ENCODE peak calls at places on chromosomes 13 and 19, in five cellular contexts. One of them, this sample, is unnamed.
A peak's percentile ranks its signal among the peaks of the same experiment; 100 is the strongest.

GRCh38 chr19:45224645-45225044 is 20.6 kb downstream of the EXOC3L2 start:
- DNase-seq in ascending aorta: no peak
- DNase-seq in psoas muscle: no peak
- DNase-seq in aorta: no peak
- DNase-seq in CD8-positive, alpha-beta T cell: no peak
- DNase-seq in this sample: no peak

GRCh38 chr19:49118565-49119410 is at the start of gene C19orf73:
- DNase-seq in ascending aorta: peak; percentile 81
- DNase-seq in psoas muscle: peak; percentile 98
- DNase-seq in aorta: peak; percentile 98
- DNase-seq in CD8-positive, alpha-beta T cell: peak; percentile 94
- DNase-seq in this sample: peak; percentile 96

GRCh38 chr19:38693380-38694223 is 46.2 kb downstream of the ACTN4 start:
- DNase-seq in ascending aorta: no peak
- DNase-seq in psoas muscle: no peak
- DNase-seq in aorta: no peak
- DNase-seq in CD8-positive, alpha-beta T cell: peak; percentile 22
- DNase-seq in this sample: no peak

GRCh38 chr19:15812059-15812722 is 3.3 kb downstream of the OR10H1 start:
- DNase-seq in ascending aorta: no peak
- DNase-seq in psoas muscle: no peak
- DNase-seq in aorta: no peak
- DNase-seq in CD8-positive, alpha-beta T cell: peak; percentile 16
- DNase-seq in this sample: no peak

GRCh38 chr19:50414850-50415660 is 3.7 kb upstream of the SPIB start:
- DNase-seq in ascending aorta: no peak
- DNase-seq in psoas muscle: peak; percentile 87
- DNase-seq in aorta: peak; percentile 94
- DNase-seq in CD8-positive, alpha-beta T cell: peak; percentile 63
- DNase-seq in this sample: peak; percentile 85

GRCh38 chr19:37078717-37079032 is 442 bp downstream of the ZNF420 start:
- DNase-seq in ascending aorta: no peak
- DNase-seq in psoas muscle: no peak
- DNase-seq in aorta: no peak
- DNase-seq in CD8-positive, alpha-beta T cell: no peak
- DNase-seq in this sample: no peak

GRCh38 chr13:102316732-102317131 is 85.1 kb downstream of the FGF14 start:
- DNase-seq in ascending aorta: no peak
- DNase-seq in psoas muscle: no peak
- DNase-seq in aorta: no peak
- DNase-seq in CD8-positive, alpha-beta T cell: no peak
- DNase-seq in this sample: no peak

GRCh38 chr13:74040200-74040599 is 94.0 kb downstream of the KLF12 start:
- DNase-seq in ascending aorta: no peak
- DNase-seq in psoas muscle: peak; percentile 57
- DNase-seq in aorta: no peak
- DNase-seq in CD8-positive, alpha-beta T cell: no peak
- DNase-seq in this sample: peak; percentile 77

GRCh38 chr19:30227661-30228112 is 144.5 kb upstream of the ZNF536 start:
- DNase-seq in ascending aorta: no peak
- DNase-seq in psoas muscle: peak; percentile 72
- DNase-seq in aorta: no peak
- DNase-seq in CD8-positive, alpha-beta T cell: no peak
- DNase-seq in this sample: peak; percentile 89

GRCh38 chr13:48585456-48585840 is 52.6 kb upstream of the RCBTB2 start:
- DNase-seq in ascending aorta: no peak
- DNase-seq in psoas muscle: no peak
- DNase-seq in aorta: no peak
- DNase-seq in CD8-positive, alpha-beta T cell: no peak
- DNase-seq in this sample: no peak

GRCh38 chr19:14446336-14447036 is 13.4 kb downstream of the PKN1 start:
- DNase-seq in ascending aorta: no peak
- DNase-seq in psoas muscle: no peak
- DNase-seq in aorta: no peak
- DNase-seq in CD8-positive, alpha-beta T cell: no peak
- DNase-seq in this sample: no peak

GRCh38 chr19:57746580-57747471 is at the start of gene ZNF776:
- DNase-seq in ascending aorta: peak; percentile 43
- DNase-seq in psoas muscle: peak; percentile 86
- DNase-seq in aorta: peak; percentile 87
- DNase-seq in CD8-positive, alpha-beta T cell: peak; percentile 74
- DNase-seq in this sample: peak; percentile 80

GRCh38 chr13:111460548-111461444 is 140.4 kb downstream of the TEX29 start:
- DNase-seq in ascending aorta: no peak
- DNase-seq in psoas muscle: no peak
- DNase-seq in aorta: peak; percentile 36
- DNase-seq in CD8-positive, alpha-beta T cell: no peak
- DNase-seq in this sample: no peak

GRCh38 chr19:55626350-55626749 is 2.0 kb upstream of the ZNF784 start:
- DNase-seq in ascending aorta: no peak
- DNase-seq in psoas muscle: no peak
- DNase-seq in aorta: no peak
- DNase-seq in CD8-positive, alpha-beta T cell: peak; percentile 37
- DNase-seq in this sample: no peak

GRCh38 chr19:56350416-56351045 is 35.9 kb upstream of the ZSCAN5A start:
- DNase-seq in ascending aorta: no peak
- DNase-seq in psoas muscle: no peak
- DNase-seq in aorta: no peak
- DNase-seq in CD8-positive, alpha-beta T cell: peak; percentile 14
- DNase-seq in this sample: peak; percentile 40

GRCh38 chr19:56253737-56254136 is 18.8 kb upstream of the EDDM13 start:
- DNase-seq in ascending aorta: no peak
- DNase-seq in psoas muscle: no peak
- DNase-seq in aorta: no peak
- DNase-seq in CD8-positive, alpha-beta T cell: no peak
- DNase-seq in this sample: no peak

GRCh38 chr13:79434578-79434977 is 28.5 kb upstream of the RBM26 start:
- DNase-seq in ascending aorta: no peak
- DNase-seq in psoas muscle: no peak
- DNase-seq in aorta: no peak
- DNase-seq in CD8-positive, alpha-beta T cell: no peak
- DNase-seq in this sample: no peak

DNA sequence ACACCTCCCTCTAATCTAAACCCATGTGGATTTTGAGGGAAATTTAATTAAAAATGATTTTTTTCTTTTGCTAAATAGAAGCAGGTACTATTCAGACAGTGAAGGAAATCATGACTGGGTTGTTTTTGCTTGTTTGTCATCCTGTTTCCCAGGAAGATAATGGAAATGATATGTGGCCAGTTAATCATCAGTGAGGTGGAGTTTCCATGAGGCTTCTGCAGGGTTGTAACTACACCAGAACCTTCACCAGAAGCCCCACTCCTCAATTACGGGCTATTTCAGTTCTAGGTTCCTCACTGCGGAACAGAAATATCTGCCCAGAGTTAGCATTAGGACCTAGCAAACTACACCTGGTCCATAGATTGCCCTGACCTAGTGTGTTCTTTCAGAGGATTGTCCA is 394.0 kb downstream of the DLEU7 start:
- DNase-seq in ascending aorta: no peak
- DNase-seq in psoas muscle: no peak
- DNase-seq in aorta: no peak
- DNase-seq in CD8-positive, alpha-beta T cell: no peak
- DNase-seq in this sample: no peak
- H3K4me1 ChIP-seq in ascending aorta: peaks cover 5% of the 10 kb centered on the region
- H3K4me1 ChIP-seq in psoas muscle: peaks cover 17% of the 10 kb centered on the region
- H3K4me1 ChIP-seq in aorta: no peaks in the 10 kb centered on the region
- H3K4me1 ChIP-seq in CD8-positive, alpha-beta T cell: no peaks in the 10 kb centered on the region
- H3K4me1 ChIP-seq in this sample: no peaks in the 10 kb centered on the region

GRCh38 chr13:98322091-98322718 is 145.1 kb upstream of the RNF113B start:
- DNase-seq in ascending aorta: no peak
- DNase-seq in psoas muscle: no peak
- DNase-seq in aorta: no peak
- DNase-seq in CD8-positive, alpha-beta T cell: no peak
- DNase-seq in this sample: no peak
- H3K4me1 ChIP-seq in ascending aorta: no peaks in the 10 kb centered on the region
- H3K4me1 ChIP-seq in psoas muscle: no peaks in the 10 kb centered on the region
- H3K4me1 ChIP-seq in aorta: no peaks in the 10 kb centered on the region
- H3K4me1 ChIP-seq in CD8-positive, alpha-beta T cell: no peaks in the 10 kb centered on the region
- H3K4me1 ChIP-seq in this sample: peaks cover 5% of the 10 kb centered on the region

DNA sequence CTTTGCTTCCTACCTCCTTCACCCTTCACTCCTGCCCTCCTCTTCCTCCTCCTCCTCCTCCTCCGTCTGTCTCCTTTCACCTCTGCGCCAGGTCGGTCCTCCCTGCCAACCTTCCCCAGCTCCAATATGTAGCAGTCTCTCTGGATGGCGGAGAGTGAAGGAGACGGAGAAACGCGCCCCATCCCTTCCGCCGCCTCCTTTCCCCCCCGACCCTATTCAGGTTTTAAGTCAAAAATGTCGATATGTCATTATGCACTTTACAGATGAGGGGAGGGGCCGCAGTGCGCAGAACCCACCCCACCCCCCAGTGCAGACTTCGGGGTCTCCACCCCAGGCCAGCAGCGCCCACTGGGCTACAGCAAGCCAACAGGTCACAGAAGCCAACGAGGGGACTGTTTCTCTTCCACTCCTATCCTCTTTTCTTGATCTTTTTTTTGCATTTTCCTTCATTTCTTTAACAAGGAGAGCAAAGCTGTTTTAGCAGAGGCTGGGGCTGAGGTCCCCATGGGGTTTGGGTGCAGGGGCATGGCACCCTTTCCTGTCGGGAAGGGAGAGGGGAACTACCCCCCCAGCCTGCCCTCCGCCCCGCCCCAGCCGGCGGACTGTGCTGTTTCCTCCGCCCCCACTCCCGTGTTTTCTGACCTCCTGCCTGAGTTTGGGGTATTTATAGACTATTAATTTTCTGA is 9.2 kb downstream of the MIDN start:
- DNase-seq in ascending aorta: no peak
- DNase-seq in psoas muscle: no peak
- DNase-seq in aorta: no peak
- DNase-seq in CD8-positive, alpha-beta T cell: no peak
- DNase-seq in this sample: no peak
- H3K4me1 ChIP-seq in ascending aorta: peaks cover 40% of the 10 kb centered on the region
- H3K4me1 ChIP-seq in psoas muscle: peaks cover 69% of the 10 kb centered on the region
- H3K4me1 ChIP-seq in aorta: peaks cover 2% of the 10 kb centered on the region
- H3K4me1 ChIP-seq in CD8-positive, alpha-beta T cell: peaks cover 88% of the 10 kb centered on the region
- H3K4me1 ChIP-seq in this sample: peaks cover 37% of the 10 kb centered on the region

DNA sequence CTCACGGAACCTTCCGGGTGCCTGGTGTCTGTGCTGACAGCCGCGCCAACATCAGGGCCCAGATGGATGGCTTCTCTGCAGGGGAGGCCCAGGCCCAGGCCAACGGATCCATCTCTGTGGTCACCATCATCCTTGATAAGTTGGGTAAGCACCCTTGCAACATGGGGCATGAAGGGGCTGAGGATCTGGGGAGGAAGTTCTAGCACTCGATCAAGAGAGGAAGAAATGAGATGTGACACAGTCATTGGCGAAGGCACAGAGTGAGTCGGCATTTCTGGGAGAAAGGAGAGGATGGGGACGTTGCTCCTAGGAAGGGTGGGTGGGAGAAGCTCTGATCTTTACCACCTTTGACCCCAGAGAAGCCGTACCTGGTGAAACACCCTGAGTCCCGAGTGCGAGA is 4.4 kb downstream of the CILP2 start:
- DNase-seq in ascending aorta: no peak
- DNase-seq in psoas muscle: no peak
- DNase-seq in aorta: no peak
- DNase-seq in CD8-positive, alpha-beta T cell: no peak
- DNase-seq in this sample: no peak
- H3K4me1 ChIP-seq in ascending aorta: peaks cover 6% of the 10 kb centered on the region
- H3K4me1 ChIP-seq in psoas muscle: peaks cover 12% of the 10 kb centered on the region
- H3K4me1 ChIP-seq in aorta: no peaks in the 10 kb centered on the region
- H3K4me1 ChIP-seq in CD8-positive, alpha-beta T cell: peaks cover 38% of the 10 kb centered on the region
- H3K4me1 ChIP-seq in this sample: no peaks in the 10 kb centered on the region

DNA sequence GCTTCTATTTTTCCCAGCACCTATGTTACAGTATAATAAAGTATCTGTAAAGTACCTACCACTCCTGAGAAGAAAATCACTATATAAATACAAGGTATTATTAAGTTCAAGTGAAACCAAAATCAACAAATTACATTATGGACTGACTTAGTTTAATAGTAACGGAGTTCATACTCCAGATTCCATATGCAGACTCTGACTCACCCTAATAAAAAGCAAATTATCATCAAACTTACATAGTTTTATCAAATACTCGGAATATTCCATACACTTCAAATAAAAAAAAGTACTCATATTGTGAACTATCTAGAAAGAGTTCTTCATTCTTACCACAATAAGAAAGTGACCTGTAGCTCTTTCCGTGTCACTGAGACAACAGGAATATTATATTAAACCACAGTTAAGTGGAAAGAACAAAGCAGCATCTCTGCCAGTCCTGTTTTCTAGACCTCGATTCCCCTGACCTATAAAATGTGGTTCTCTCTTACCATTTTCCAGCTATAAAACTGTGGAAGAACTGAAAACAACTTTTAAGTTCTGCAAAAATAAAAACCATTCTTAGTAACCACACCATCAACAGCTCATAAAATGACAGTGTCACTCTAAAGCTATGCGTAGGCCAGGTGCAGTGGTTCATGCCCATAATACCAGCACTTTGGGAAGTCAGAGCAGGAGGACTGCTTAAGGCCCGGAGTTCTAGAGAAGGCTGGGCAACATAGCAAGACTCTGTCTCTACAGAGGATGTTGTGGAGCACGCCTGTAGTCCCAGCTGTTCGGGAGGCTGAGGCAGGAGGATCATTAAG is 42.6 kb downstream of the USP12 start:
- DNase-seq in ascending aorta: no peak
- DNase-seq in psoas muscle: no peak
- DNase-seq in aorta: no peak
- DNase-seq in CD8-positive, alpha-beta T cell: no peak
- DNase-seq in this sample: no peak
- H3K4me1 ChIP-seq in ascending aorta: peaks cover 8% of the 10 kb centered on the region
- H3K4me1 ChIP-seq in psoas muscle: peaks cover 55% of the 10 kb centered on the region
- H3K4me1 ChIP-seq in aorta: peaks cover 14% of the 10 kb centered on the region
- H3K4me1 ChIP-seq in CD8-positive, alpha-beta T cell: peaks cover 28% of the 10 kb centered on the region
- H3K4me1 ChIP-seq in this sample: no peaks in the 10 kb centered on the region